ENCODE peak calls at places on chromosomes 16 and 17, in nine cellular contexts. C, J, V, R, X, Z, Q, G and T are unnamed samples.

GRCh38 chr17:82173351-82174041 is 39.1 kb downstream of the CCDC57 start:
- DNase-seq in X (no peak), J (no peak), G (no peak), V (no peak), Z (no peak), C (no peak), Q (no peak), R (no peak), T (no peak)

GRCh38 chr17:73949903-73950302 is 253.6 kb upstream of the RPL38 start:
- DNase-seq in Q (no peak), G (no peak), X (no peak), J (no peak), R (no peak), V (no peak), Z (no peak), C (no peak), T (no peak)

GRCh38 chr17:51259574-51260236 is at the start of gene MBTD1:
- DNase-seq in Z (peak), C (no peak), Q (peak), X (peak), G (peak), R (peak), J (peak), V (peak), T (peak)

GRCh38 chr17:32549559-32549958 is 62.8 kb downstream of the CDK5R1 start:
- DNase-seq in J (no peak), V (no peak), Z (no peak), C (no peak), Q (no peak), X (no peak), G (no peak), R (no peak), T (no peak)

GRCh38 chr16:75491876-75492275 is 3.4 kb downstream of the CHST6 start:
- DNase-seq in G (peak), X (no peak), V (peak), C (no peak), R (peak), J (no peak), Z (no peak), Q (no peak), T (no peak)

GRCh38 chr16:69796285-69797118 is 34.4 kb downstream of the WWP2 start:
- DNase-seq in R (peak), V (peak), G (peak), J (peak), X (no peak), C (peak), Z (no peak), Q (peak), T (peak)

GRCh38 chr17:2419526-2419925 is 18.7 kb upstream of the MNT start:
- DNase-seq in R (no peak), Z (no peak), J (no peak), V (no peak), G (no peak), C (no peak), Q (no peak), X (no peak), T (no peak)

GRCh38 chr17:73899839-73900238 is 255.6 kb upstream of the SDK2 start:
- DNase-seq in Z (no peak), V (no peak), Q (no peak), R (no peak), J (no peak), C (no peak), X (no peak), G (no peak), T (no peak)

GRCh38 chr17:78737332-78737731 is 44.7 kb downstream of the CYTH1 start:
- DNase-seq in V (peak), G (no peak), X (no peak), J (no peak), Z (no peak), C (no peak), Q (no peak), R (no peak), T (no peak)

GRCh38 chr17:78797691-78798585 is 15.9 kb upstream of the CYTH1 start:
- DNase-seq in V (no peak), X (no peak), C (no peak), Z (no peak), J (no peak), R (no peak), G (no peak), Q (no peak), T (no peak)

GRCh38 chr16:81483970-81484595 is 39.5 kb downstream of the CMIP start:
- DNase-seq in C (no peak), X (no peak), Z (no peak), Q (no peak), V (no peak), G (no peak), R (no peak), J (no peak), T (no peak)

GRCh38 chr16:27315333-27316037 is 1.7 kb downstream of the IL4R start:
- DNase-seq in X (no peak), G (no peak), V (no peak), J (peak), Z (peak), C (no peak), R (peak), Q (no peak), T (peak)

GRCh38 chr16:12589676-12590075 is 214.0 kb downstream of the CPPED1 start:
- DNase-seq in V (no peak), Z (no peak), C (no peak), R (no peak), J (no peak), Q (no peak), G (no peak), X (no peak), T (no peak)

GRCh38 chr16:22075776-22076175 is 16.6 kb upstream of the VWA3A start:
- DNase-seq in X (no peak), Q (no peak), C (no peak), Z (no peak), J (no peak), G (no peak), V (no peak), R (no peak), T (no peak)

GRCh38 chr16:4506450-4506849 is 30.3 kb downstream of the HMOX2 start:
- DNase-seq in Q (peak), C (peak), R (peak), J (peak), G (peak), Z (peak), X (peak), V (peak), T (peak)

GRCh38 chr16:81586421-81586820 is 141.8 kb downstream of the CMIP start:
- DNase-seq in J (no peak), V (no peak), G (no peak), Q (no peak), X (no peak), C (no peak), Z (no peak), R (no peak), T (no peak)

GRCh38 chr16:76607317-76607716 is 330.1 kb downstream of the CNTNAP4 start:
- DNase-seq in X (no peak), G (no peak), R (no peak), J (no peak), V (no peak), Q (no peak), Z (no peak), C (no peak), T (no peak)